ENCODE peak calls at places on chromosomes 4 and X, in nine cellular contexts. L is HFF-Myc, X is NCI-H2029, D is LHCN-M2, U is fibroblast of lung, F is ELR, C is fibroblast of pulmonary artery, W is T-helper 1 cell, R is GM13977. E is an unnamed sample.

GRCh38 chrX:114611018-114611619 is 27.2 kb downstream of the HTR2C start:
- DNase-seq in L (peak; percentile 14), X (no peak), D (peak; percentile 1), U (peak; percentile 19), F (peak; percentile 32), C (peak; percentile 60), W (no peak), R (peak; percentile 45), E (peak; percentile 11)

GRCh38 chrX:6448003-6448402 is 86.9 kb downstream of the VCX3A start:
- DNase-seq in L (no peak), X (no peak), D (no peak), U (peak; percentile 23), F (no peak), C (no peak), W (no peak), R (no peak), E (peak; percentile 7)

GRCh38 chrX:153554519-153555167 is 37.2 kb downstream of the ATP2B3 start:
- DNase-seq in L (no peak), X (no peak), D (peak; percentile 19), U (peak; percentile 14), F (peak; percentile 56), C (peak; percentile 46), W (peak; percentile 35), R (peak; percentile 79), E (peak; percentile 67)

GRCh38 chr4:180164799-180165198 is 2078.4 kb upstream of the TENM3 start:
- DNase-seq in L (no peak), X (no peak), D (no peak), U (peak; percentile 79), F (peak; percentile 89), C (peak; percentile 17), W (no peak), R (no peak), E (no peak)

GRCh38 chrX:8405631-8406030 is 59.0 kb upstream of the VCX3B start:
- DNase-seq in L (no peak), X (no peak), D (no peak), U (peak; percentile 59), F (peak; percentile 3), C (no peak), W (no peak), R (no peak), E (no peak)

GRCh38 chr4:39406763-39407583 is at the start of gene KLB:
- DNase-seq in L (no peak), X (no peak), D (no peak), U (no peak), F (no peak), C (peak; percentile 30), W (no peak), R (no peak), E (no peak)

GRCh38 chr4:1522606-1523005 is 116.4 kb upstream of the NKX1-1 start:
- DNase-seq in L (no peak), X (no peak), D (no peak), U (no peak), F (no peak), C (no peak), W (no peak), R (no peak), E (no peak)

GRCh38 chrX:69320116-69320515 is 154.9 kb upstream of the PJA1 start:
- DNase-seq in L (no peak), X (no peak), D (no peak), U (no peak), F (no peak), C (no peak), W (no peak), R (peak; percentile 5), E (no peak)

GRCh38 chr4:132540797-132541196 is 608.3 kb upstream of the PCDH10 start:
- DNase-seq in L (no peak), X (peak; percentile 69), D (no peak), U (no peak), F (no peak), C (no peak), W (no peak), R (no peak), E (no peak)

GRCh38 chr4:148776944-148777343 is 334.7 kb upstream of the NR3C2 start:
- DNase-seq in L (no peak), X (no peak), D (peak; percentile 64), U (peak; percentile 86), F (peak; percentile 52), C (peak; percentile 35), W (no peak), R (no peak), E (peak; percentile 58)

GRCh38 chrX:9420513-9420912 is 44.3 kb upstream of the TBL1X start:
- DNase-seq in L (no peak), X (no peak), D (no peak), U (no peak), F (no peak), C (peak; percentile 8), W (no peak), R (no peak), E (no peak)

GRCh38 chr4:85686398-85686797 is 211.4 kb downstream of the ARHGAP24 start:
- DNase-seq in L (no peak), X (no peak), D (no peak), U (no peak), F (peak; percentile 3), C (no peak), W (no peak), R (no peak), E (no peak)

GRCh38 chr4:173834151-173834550 is 304.1 kb upstream of the HAND2 start:
- DNase-seq in L (no peak), X (no peak), D (peak; percentile 21), U (no peak), F (peak; percentile 37), C (peak; percentile 52), W (no peak), R (no peak), E (no peak)

GRCh38 chrX:34063616-34064015 is 68.5 kb downstream of the FAM47A start:
- DNase-seq in L (no peak), X (no peak), D (no peak), U (no peak), F (no peak), C (no peak), W (no peak), R (no peak), E (no peak)

GRCh38 chrX:48022100-48022499 is 15.3 kb downstream of the SPACA5 start:
- DNase-seq in L (no peak), X (no peak), D (no peak), U (no peak), F (no peak), C (no peak), W (no peak), R (no peak), E (no peak)

GRCh38 chrX:102085706-102086105 is 39.8 kb upstream of the TCEAL2 start:
- DNase-seq in L (no peak), X (no peak), D (no peak), U (no peak), F (peak; percentile 40), C (no peak), W (no peak), R (no peak), E (no peak)

GRCh38 chr4:67879486-67879885 is 4.3 kb downstream of the TMPRSS11D start:
- DNase-seq in L (no peak), X (no peak), D (no peak), U (no peak), F (no peak), C (peak; percentile 20), W (no peak), R (no peak), E (peak; percentile 3)

GRCh38 chrX:97936296-97936695 is 1052.6 kb downstream of the RPA4 start:
- DNase-seq in L (no peak), X (no peak), D (no peak), U (no peak), F (no peak), C (no peak), W (no peak), R (no peak), E (no peak)

GRCh38 chrX:72255445-72255844 is 16.6 kb upstream of the ERCC6L start:
- DNase-seq in L (no peak), X (peak; percentile 51), D (no peak), U (no peak), F (no peak), C (no peak), W (no peak), R (no peak), E (no peak)

GRCh38 chrX:39975094-39975865 is 122.5 kb downstream of the BCOR start:
- DNase-seq in L (no peak), X (peak; percentile 43), D (no peak), U (no peak), F (peak; percentile 23), C (no peak), W (no peak), R (no peak), E (no peak)

GRCh38 chrX:39859991-39860861 is 237.5 kb downstream of the BCOR start:
- DNase-seq in L (peak; percentile 45), X (peak; percentile 64), D (peak; percentile 82), U (peak; percentile 92), F (peak; percentile 62), C (peak; percentile 85), W (peak; percentile 53), R (peak; percentile 67), E (peak; percentile 88)

GRCh38 chr4:157005193-157005592 is 33.6 kb upstream of the PDGFC start:
- DNase-seq in L (no peak), X (no peak), D (no peak), U (no peak), F (no peak), C (peak; percentile 16), W (no peak), R (no peak), E (peak; percentile 66)

GRCh38 chr4:132383571-132384199 is 765.4 kb upstream of the PCDH10 start:
- DNase-seq in L (no peak), X (no peak), D (no peak), U (peak; percentile 28), F (peak; percentile 45), C (peak; percentile 0), W (no peak), R (no peak), E (no peak)

GRCh38 chrX:16785247-16786138 is 773 bp upstream of the TXLNG start:
- DNase-seq in L (no peak), X (no peak), D (no peak), U (no peak), F (peak; percentile 14), C (no peak), W (no peak), R (no peak), E (peak; percentile 10)

GRCh38 chr4:72546456-72546855 is 22.6 kb downstream of the ADAMTS3 start:
- DNase-seq in L (no peak), X (no peak), D (no peak), U (no peak), F (no peak), C (no peak), W (no peak), R (no peak), E (no peak)

GRCh38 chr4:113467581-113467980 is 294.0 kb downstream of the CAMK2D start:
- DNase-seq in L (no peak), X (no peak), D (peak; percentile 95), U (peak; percentile 75), F (peak; percentile 83), C (peak; percentile 85), W (no peak), R (no peak), E (peak; percentile 90)

GRCh38 chrX:120790118-120790517 is 85.5 kb downstream of the CT47B1 start:
- DNase-seq in L (no peak), X (peak; percentile 28), D (peak; percentile 53), U (peak; percentile 68), F (peak; percentile 76), C (peak; percentile 86), W (no peak), R (peak; percentile 60), E (peak; percentile 70)

GRCh38 chr4:4776335-4776734 is 83.1 kb upstream of the MSX1 start:
- DNase-seq in L (no peak), X (no peak), D (no peak), U (no peak), F (no peak), C (no peak), W (no peak), R (no peak), E (no peak)

GRCh38 chr4:48543796-48544195 is 53.7 kb downstream of the ZAR1 start:
- DNase-seq in L (no peak), X (no peak), D (no peak), U (peak; percentile 37), F (no peak), C (peak; percentile 5), W (no peak), R (no peak), E (no peak)